ENCODE peak calls at places on chromosomes 7 and 10, in four cellular contexts. D is SJSA1, T is adrenal gland, X is astrocyte of the cerebellum. H is an unnamed sample.

GRCh38 chr7:13240349-13240748 is 552.9 kb downstream of the ARL4A start:
- DNase-seq in D (no peak), T (no peak), X (peak), H (peak)

GRCh38 chr10:97667462-97667861 is 19.6 kb downstream of the AVPI1 start:
- DNase-seq in D (no peak), T (no peak), X (no peak), H (no peak)

GRCh38 chr7:17307033-17307432 is 8.6 kb downstream of the AHR start:
- DNase-seq in D (no peak), T (peak), X (no peak), H (no peak)

GRCh38 chr7:65295409-65295808 is 78.2 kb upstream of the ZNF92 start:
- DNase-seq in D (no peak), T (no peak), X (no peak), H (no peak)

GRCh38 chr7:46478046-46478445 is 557.0 kb upstream of the IGFBP3 start:
- DNase-seq in D (no peak), T (no peak), X (peak), H (no peak)

GRCh38 chr7:69038915-69039314 is 559.4 kb upstream of the AUTS2 start:
- DNase-seq in D (no peak), T (no peak), X (no peak), H (no peak)

GRCh38 chr7:2663121-2663886 is 24.7 kb upstream of the AMZ1 start:
- DNase-seq in D (no peak), T (peak), X (no peak), H (no peak)

GRCh38 chr7:46450871-46451270 is 529.8 kb upstream of the IGFBP3 start:
- DNase-seq in D (no peak), T (no peak), X (no peak), H (no peak)

GRCh38 chr10:11446895-11447294 is 164.6 kb downstream of the USP6NL start:
- DNase-seq in D (no peak), T (no peak), X (no peak), H (no peak)

GRCh38 chr7:151133266-151133985 is 34.1 kb downstream of the GBX1 start:
- DNase-seq in D (no peak), T (no peak), X (no peak), H (no peak)

GRCh38 chr10:99372546-99373271 is 43.6 kb downstream of the CNNM1 start:
- DNase-seq in D (no peak), T (no peak), X (no peak), H (no peak)

GRCh38 chr7:130380121-130380860 is at the start of gene CPA1:
- DNase-seq in D (no peak), T (peak), X (no peak), H (peak)

GRCh38 chr7:137546671-137547070 is 203.1 kb upstream of the PTN start:
- DNase-seq in D (no peak), T (no peak), X (no peak), H (no peak)

GRCh38 chr7:37234928-37235327 is 213.7 kb downstream of the ELMO1 start:
- DNase-seq in D (no peak), T (no peak), X (no peak), H (no peak)

GRCh38 chr7:102975854-102976253 is 63.1 kb downstream of the LRRC17 start:
- DNase-seq in D (no peak), T (no peak), X (no peak), H (no peak)

GRCh38 chr7:133750287-133750686 is 376.9 kb upstream of the LRGUK start:
- DNase-seq in D (no peak), T (no peak), X (no peak), H (no peak)

GRCh38 chr7:43076606-43077005 is 35.8 kb upstream of the HECW1 start:
- DNase-seq in D (no peak), T (no peak), X (no peak), H (no peak)

GRCh38 chr10:62083413-62083794 is 181.9 kb downstream of the ARID5B start:
- DNase-seq in D (no peak), T (no peak), X (no peak), H (no peak)

GRCh38 chr7:36440880-36441279 is 51.2 kb downstream of the ANLN start:
- DNase-seq in D (no peak), T (no peak), X (peak), H (no peak)

GRCh38 chr7:132472463-132473120 is 103.7 kb downstream of the PLXNA4 start:
- DNase-seq in D (no peak), T (no peak), X (peak), H (peak)

GRCh38 chr7:47968852-47969774 is 10.3 kb downstream of the HUS1 start:
- DNase-seq in D (peak), T (peak), X (peak), H (peak)

GRCh38 chr7:32025381-32026075 is 44.7 kb downstream of the PDE1C start:
- DNase-seq in D (no peak), T (no peak), X (no peak), H (no peak)

GRCh38 chr7:109864263-109864662 is 1226.7 kb upstream of the LRRN3 start:
- DNase-seq in D (no peak), T (no peak), X (no peak), H (peak)

GRCh38 chr7:128889121-128889520 is 21.4 kb downstream of the KCP start:
- DNase-seq in D (no peak), T (no peak), X (no peak), H (no peak)

GRCh38 chr7:55128693-55129394 is 110.0 kb downstream of the EGFR start:
- DNase-seq in D (peak), T (no peak), X (no peak), H (peak)

GRCh38 chr7:122595885-122596284 is 103.0 kb downstream of the RNF133 start:
- DNase-seq in D (no peak), T (no peak), X (no peak), H (no peak)

GRCh38 chr7:151138541-151138910 is 29.0 kb downstream of the GBX1 start:
- DNase-seq in D (no peak), T (no peak), X (no peak), H (no peak)

GRCh38 chr7:125599387-125599786 is 669.8 kb upstream of the POT1 start:
- DNase-seq in D (no peak), T (no peak), X (no peak), H (no peak)

GRCh38 chr7:88202799-88203198 is 17.0 kb downstream of the SRI start:
- DNase-seq in D (no peak), T (no peak), X (no peak), H (no peak)

GRCh38 chr10:42970451-42971250 is 106.2 kb upstream of the RET start:
- DNase-seq in D (peak), T (no peak), X (no peak), H (no peak)

GRCh38 chr7:128164061-128164954 is 76.8 kb upstream of the LEP start:
- DNase-seq in D (peak), T (peak), X (peak), H (peak)

GRCh38 chr7:157517782-157518513 is 181.1 kb downstream of the DNAJB6 start:
- DNase-seq in D (peak), T (no peak), X (no peak), H (no peak)

GRCh38 chr10:1229116-1229515 is 172.9 kb downstream of the WDR37 start:
- DNase-seq in D (no peak), T (no peak), X (no peak), H (no peak)

GRCh38 chr7:138459300-138460175 is 521 bp upstream of the TRIM24 start:
- DNase-seq in D (peak), T (peak), X (peak), H (peak)

GRCh38 chr7:34430456-34430855 is 227.6 kb upstream of the NPSR1 start:
- DNase-seq in D (no peak), T (peak), X (peak), H (peak)

GRCh38 chr10:14876764-14877163 is 1.9 kb upstream of the SUV39H2 start:
- DNase-seq in D (no peak), T (no peak), X (no peak), H (no peak)

GRCh38 chr10:14879801-14880193 is 1.1 kb downstream of the SUV39H2 start:
- DNase-seq in D (no peak), T (no peak), X (no peak), H (peak)

GRCh38 chr10:14879055-14879800 is 562 bp downstream of the SUV39H2 start:
- DNase-seq in D (peak), T (peak), X (no peak), H (peak)

GRCh38 chr10:14878266-14879054 is at the start of gene SUV39H2:
- DNase-seq in D (peak), T (peak), X (peak), H (peak)

GRCh38 chr10:14880201-14880600 is 1.5 kb downstream of the SUV39H2 start:
- DNase-seq in D (no peak), T (no peak), X (no peak), H (no peak)
- H3K4me3 ChIP-seq in D (peak), T (no peak), X (peak), H (peak)

GRCh38 chr7:28266377-28266776 is 85.8 kb upstream of the JAZF1 start:
- DNase-seq in D (no peak), T (no peak), X (no peak), H (no peak)

GRCh38 chr7:28267012-28267411 is 86.4 kb upstream of the JAZF1 start:
- DNase-seq in D (no peak), T (no peak), X (no peak), H (no peak)

GRCh38 chr7:28272461-28272877 is 91.9 kb upstream of the JAZF1 start:
- DNase-seq in D (peak), T (peak), X (peak), H (peak)

GRCh38 chr7:28269700-28270361 is 89.2 kb upstream of the JAZF1 start:
- DNase-seq in D (no peak), T (no peak), X (no peak), H (no peak)

DNA sequence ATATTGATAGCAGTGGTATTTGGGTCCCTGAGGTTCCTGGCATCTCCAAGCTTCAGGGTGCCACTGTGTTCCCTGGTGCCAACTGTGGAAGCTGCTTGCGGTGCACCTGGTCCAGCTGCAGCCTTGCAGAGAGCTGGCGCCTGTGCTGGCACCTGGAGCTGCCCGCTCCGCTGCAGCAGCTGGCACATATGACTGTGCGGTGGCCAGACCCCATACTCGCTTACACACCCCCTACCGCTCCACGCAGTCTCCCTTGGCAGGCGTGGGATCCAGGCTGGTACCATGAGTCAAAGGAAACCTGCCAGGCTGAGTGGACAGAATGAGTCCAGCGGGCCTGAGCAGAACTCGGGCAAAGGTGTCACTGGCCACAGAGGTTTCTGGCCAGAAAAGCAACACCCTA is 89.9 kb upstream of the JAZF1 start:
- DNase-seq in D (no peak), T (no peak), X (no peak), H (no peak)
- H3K4me3 ChIP-seq in D (no peak), T (no peak), X (no peak), H (no peak)

GRCh38 chr10:86968994-86969355 is 693 bp downstream of the ADIRF start:
- DNase-seq in D (no peak), T (no peak), X (no peak), H (no peak)
- H3K4me3 ChIP-seq in D (no peak), T (no peak), X (peak), H (peak)

DNA sequence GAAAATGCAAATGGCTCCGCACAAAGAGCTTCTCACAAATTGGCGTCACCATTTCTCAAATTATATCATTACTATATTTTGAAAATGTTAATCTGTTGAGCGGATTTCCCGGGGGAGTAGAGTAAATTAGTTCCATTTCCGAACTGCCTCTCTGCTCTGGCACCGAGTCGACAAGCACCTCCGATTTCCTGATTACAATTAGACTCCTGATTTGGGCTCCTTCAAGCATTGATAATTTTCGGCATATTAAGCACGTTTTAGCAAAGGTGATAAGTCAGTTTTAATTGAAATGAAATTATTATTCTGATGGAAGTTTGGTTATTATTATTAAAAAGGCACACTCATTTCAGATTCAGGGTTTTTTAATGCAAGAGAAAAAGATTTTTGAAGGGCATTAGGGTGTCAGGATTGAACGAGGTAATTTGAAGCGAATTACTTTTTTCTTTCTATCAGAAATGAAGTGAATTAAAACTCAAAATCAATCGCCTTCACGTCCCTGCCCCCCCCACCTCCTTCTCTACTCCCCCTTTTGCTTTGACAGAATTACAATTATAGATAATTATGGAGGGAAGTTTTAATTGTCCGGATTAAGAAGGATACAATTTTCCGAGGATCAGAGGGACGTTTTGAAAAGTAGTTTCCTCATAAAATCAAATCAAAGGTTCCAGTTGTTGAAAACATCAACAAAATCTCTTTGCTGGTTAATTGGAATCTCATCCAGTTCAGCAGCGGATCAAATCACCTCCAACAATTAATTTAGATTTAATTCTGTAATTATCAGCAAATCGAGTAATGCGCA is 3.9 kb upstream of the UNCX start:
- DNase-seq in D (no peak), T (no peak), X (no peak), H (no peak)
- H3K4me3 ChIP-seq in D (no peak), T (no peak), X (no peak), H (no peak)

DNA sequence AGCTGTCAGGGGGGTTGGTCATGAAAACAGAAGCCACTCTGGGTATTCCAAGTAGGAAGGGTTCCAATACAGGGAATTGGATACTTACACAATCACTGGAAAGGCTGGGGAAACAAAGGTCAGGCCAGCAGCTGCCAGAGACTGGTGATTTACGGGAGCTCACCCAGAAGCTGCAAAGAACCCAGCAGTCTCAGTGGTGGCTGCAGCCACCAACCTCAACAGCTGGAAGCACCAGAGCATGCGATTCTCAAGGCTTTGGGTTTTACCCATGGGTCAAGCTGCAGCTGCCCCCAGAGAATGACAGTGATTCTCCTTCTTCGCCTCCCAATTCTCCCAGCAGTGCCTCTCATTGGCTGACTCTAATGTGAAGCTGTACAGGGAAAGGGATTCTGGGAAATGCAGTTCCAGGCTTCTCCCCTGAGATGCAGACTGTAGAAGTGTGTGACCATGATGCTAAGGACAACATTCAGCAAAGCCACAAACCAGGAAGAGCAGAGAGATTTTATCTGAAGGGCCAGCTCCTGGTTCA is 107.2 kb upstream of the TCF7L2 start:
- DNase-seq in D (no peak), T (no peak), X (no peak), H (peak)
- H3K4me3 ChIP-seq in D (no peak), T (no peak), X (no peak), H (no peak)

DNA sequence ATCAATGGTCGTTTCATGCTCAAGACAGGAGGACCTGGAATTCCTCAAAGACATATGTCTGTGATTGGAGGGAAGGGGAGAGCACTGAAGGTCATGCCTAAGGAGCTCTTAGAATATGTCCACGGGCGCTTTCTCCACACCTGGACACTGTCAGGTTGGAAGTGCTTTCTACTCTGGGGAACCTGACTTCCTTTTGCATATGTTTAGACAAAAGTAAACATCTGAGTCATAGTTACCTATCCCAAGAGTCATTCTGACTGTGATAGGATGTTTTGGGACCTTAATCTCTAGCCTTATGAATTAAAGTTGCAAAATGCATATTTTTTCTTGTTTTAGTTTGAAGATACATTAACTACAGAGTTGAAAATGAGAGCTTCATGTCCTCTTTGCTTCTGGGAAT is 251.7 kb downstream of the KLF6 start:
- DNase-seq in D (no peak), T (no peak), X (no peak), H (no peak)
- H3K4me3 ChIP-seq in D (no peak), T (no peak), X (no peak), H (no peak)